ENCODE peak calls at places on chromosomes 3 and 15, in seven cellular contexts. B is HTR-8/SVneo; M is OCI-M1; K is stimulated activated CD8-positive, alpha-beta memory T cell treated with anti-CD3 and anti-CD28 coated beads, Interleukin-2, amount 100 ng/mL, for 1 hour; N is NCI-H748 treated with DMSO at 0.1 percent for 48 hours; D is foreskin fibroblast; R is astrocyte of the cerebellum. O is an unnamed sample.

GRCh38 chr3:137765310-137766033 is 1.4 kb downstream of the SOX14 start:
- DNase-seq in R (no peak), D (no peak), B (no peak), N (no peak), M (no peak), K (no peak), O (no peak)

GRCh38 chr3:187999821-188000220 is 154.1 kb upstream of the LPP start:
- DNase-seq in R (no peak), K (no peak), N (no peak), D (no peak), B (no peak), M (no peak), O (no peak)

GRCh38 chr3:188323067-188323842 is 169.3 kb downstream of the LPP start:
- DNase-seq in D (no peak), R (no peak), M (no peak), B (no peak), K (no peak), N (no peak), O (no peak)

GRCh38 chr3:125057186-125057850 is 1.5 kb upstream of the HEG1 start:
- DNase-seq in R (no peak), B (no peak), M (no peak), N (no peak), D (peak; percentile 88), K (no peak), O (no peak)

GRCh38 chr3:176961916-176962315 is 235.4 kb downstream of the TBL1XR1 start:
- DNase-seq in B (no peak), K (no peak), N (no peak), R (no peak), D (peak; percentile 12), M (no peak), O (no peak)

GRCh38 chr3:72062017-72062416 is 277.1 kb upstream of the PROK2 start:
- DNase-seq in B (no peak), R (no peak), N (no peak), D (no peak), K (no peak), M (no peak), O (no peak)

GRCh38 chr3:100496711-100497261 is 4.4 kb downstream of the TMEM45A start:
- DNase-seq in R (peak; percentile 29), B (peak; percentile 20), K (no peak), M (peak; percentile 72), N (no peak), D (peak; percentile 60), O (peak; percentile 40)

GRCh38 chr3:112437146-112438022 is 61.9 kb downstream of the BTLA start:
- DNase-seq in M (peak; percentile 37), N (no peak), R (peak; percentile 5), D (peak; percentile 57), K (no peak), B (no peak), O (peak; percentile 11)

GRCh38 chr15:51874751-51875644 is 45.5 kb downstream of the TMOD3 start:
- DNase-seq in N (no peak), D (peak; percentile 97), M (no peak), B (peak; percentile 71), K (no peak), R (peak; percentile 94), O (peak; percentile 88)

GRCh38 chr15:60005352-60006202 is 1.5 kb downstream of the FOXB1 start:
- DNase-seq in K (no peak), M (no peak), N (no peak), D (no peak), R (no peak), B (no peak), O (no peak)

GRCh38 chr3:183518446-183519185 is 36.9 kb downstream of the KLHL6 start:
- DNase-seq in M (no peak), R (no peak), B (no peak), D (peak; percentile 12), K (no peak), N (peak; percentile 3), O (no peak)

GRCh38 chr15:39407116-39407515 is 173.8 kb upstream of the THBS1 start:
- DNase-seq in D (peak; percentile 84), B (no peak), M (no peak), R (no peak), K (no peak), N (no peak), O (peak; percentile 77)

GRCh38 chr15:70210538-70210937 is 112.8 kb upstream of the TLE3 start:
- DNase-seq in R (no peak), B (no peak), M (no peak), N (no peak), D (no peak), K (no peak), O (no peak)

GRCh38 chr3:135020181-135020580 is 225.1 kb downstream of the EPHB1 start:
- DNase-seq in B (no peak), D (no peak), R (no peak), M (peak; percentile 11), K (no peak), N (no peak), O (no peak)

GRCh38 chr15:62119224-62119925 is 45.7 kb downstream of the C2CD4B start:
- DNase-seq in K (no peak), M (peak; percentile 90), N (no peak), D (peak; percentile 95), R (peak; percentile 68), B (peak; percentile 78), O (peak; percentile 95)

GRCh38 chr15:101499863-101500713 is 10.6 kb upstream of the PCSK6 start:
- DNase-seq in M (peak; percentile 27), N (no peak), D (no peak), R (no peak), B (no peak), K (no peak), O (no peak)

GRCh38 chr3:98108162-98108561 is 21.2 kb downstream of the OR5AC2 start:
- DNase-seq in M (no peak), D (no peak), B (no peak), N (no peak), R (no peak), K (no peak), O (no peak)

GRCh38 chr3:18208856-18209255 is 216.3 kb downstream of the SATB1 start:
- DNase-seq in D (no peak), R (no peak), B (no peak), N (no peak), M (peak; percentile 96), K (no peak), O (no peak)

GRCh38 chr3:174352227-174352626 is 506.9 kb upstream of the NAALADL2 start:
- DNase-seq in D (no peak), N (no peak), K (no peak), B (no peak), M (no peak), R (no peak), O (no peak)

GRCh38 chr3:183158552-183159006 is 4.0 kb downstream of the LAMP3 start:
- DNase-seq in D (peak; percentile 31), N (no peak), R (peak; percentile 19), K (no peak), M (peak; percentile 3), B (peak; percentile 54), O (no peak)

GRCh38 chr3:72727207-72727606 is 121.0 kb downstream of the SHQ1 start:
- DNase-seq in B (no peak), N (no peak), M (no peak), D (no peak), K (no peak), R (peak; percentile 12), O (no peak)

GRCh38 chr3:43317461-43318316 is 31.3 kb downstream of the SNRK start:
- DNase-seq in K (no peak), M (no peak), D (no peak), R (no peak), B (no peak), N (no peak), O (no peak)